ENCODE peak calls at places on chromosomes 2 and 18, in five cellular contexts. J is WERI-Rb-1, F is astrocyte, Q is smooth muscle cell of the brain vasculature, P is kidney glomerular epithelial cell. L is an unnamed sample.

GRCh38 chr18:57095884-57096283 is 51.0 kb upstream of the BOD1L2 start:
- DNase-seq in J (no peak), F (no peak), Q (no peak), P (peak), L (no peak)

GRCh38 chr2:205545971-205546370 is 136.3 kb upstream of the NRP2 start:
- DNase-seq in J (no peak), F (no peak), Q (no peak), P (no peak), L (no peak)

GRCh38 chr2:195636890-195637289 is 20.1 kb upstream of the SLC39A10 start:
- DNase-seq in J (no peak), F (no peak), Q (no peak), P (peak), L (no peak)

GRCh38 chr2:182951948-182952663 is 85.7 kb upstream of the FRZB start:
- DNase-seq in J (no peak), F (peak), Q (no peak), P (no peak), L (no peak)

GRCh38 chr2:12979066-12979465 is 262.3 kb downstream of the TRIB2 start:
- DNase-seq in J (no peak), F (no peak), Q (no peak), P (no peak), L (no peak)

GRCh38 chr18:24019641-24020331 is 5.2 kb downstream of the TTC39C start:
- DNase-seq in J (no peak), F (peak), Q (no peak), P (no peak), L (no peak)

GRCh38 chr18:9017170-9017899 is 85.2 kb upstream of the NDUFV2 start:
- DNase-seq in J (no peak), F (peak), Q (peak), P (peak), L (peak)

GRCh38 chr2:107303964-107304363 is 418.0 kb upstream of the ST6GAL2 start:
- DNase-seq in J (no peak), F (no peak), Q (no peak), P (no peak), L (no peak)

GRCh38 chr2:127475788-127476187 is 50.5 kb downstream of the IWS1 start:
- DNase-seq in J (no peak), F (no peak), Q (no peak), P (no peak), L (no peak)

GRCh38 chr18:24914685-24915267 is 437.2 kb downstream of the ZNF521 start:
- DNase-seq in J (no peak), F (no peak), Q (no peak), P (no peak), L (no peak)